ENCODE peak calls at places on chromosomes 1 and 21, in four cellular contexts. J is K562, Q is heart left ventricle, B is A549. D is an unnamed sample.

GRCh38 chr1:54814571-54814970 is 13.4 kb upstream of the TTC22 start:
- DNase-seq in J (no peak), Q (no peak), B (no peak), D (no peak)

GRCh38 chr1:65509912-65510680 is 89.6 kb downstream of the LEPR start:
- DNase-seq in J (no peak), Q (no peak), B (no peak), D (no peak)

GRCh38 chr1:40266786-40267535 is 8.9 kb downstream of the ZMPSTE24 start:
- DNase-seq in J (no peak), Q (no peak), B (no peak), D (no peak)

GRCh38 chr1:181314959-181315358 is 168.4 kb upstream of the CACNA1E start:
- DNase-seq in J (no peak), Q (no peak), B (no peak), D (no peak)

GRCh38 chr1:175127565-175127964 is 59.9 kb downstream of the TNN start:
- DNase-seq in J (no peak), Q (no peak), B (no peak), D (no peak)

GRCh38 chr1:23422313-23422877 is 2.2 kb downstream of the TCEA3 start:
- DNase-seq in J (peak), Q (peak), B (no peak), D (peak)

GRCh38 chr1:156625436-156626078 is 6.3 kb downstream of the HAPLN2 start:
- DNase-seq in J (peak), Q (peak), B (peak), D (peak)

GRCh38 chr1:21669287-21670058 is at the start of gene RAP1GAP:
- DNase-seq in J (peak), Q (no peak), B (no peak), D (no peak)

GRCh38 chr21:28294046-28294445 is 698.6 kb downstream of the LTN1 start:
- DNase-seq in J (no peak), Q (no peak), B (no peak), D (no peak)

DNA sequence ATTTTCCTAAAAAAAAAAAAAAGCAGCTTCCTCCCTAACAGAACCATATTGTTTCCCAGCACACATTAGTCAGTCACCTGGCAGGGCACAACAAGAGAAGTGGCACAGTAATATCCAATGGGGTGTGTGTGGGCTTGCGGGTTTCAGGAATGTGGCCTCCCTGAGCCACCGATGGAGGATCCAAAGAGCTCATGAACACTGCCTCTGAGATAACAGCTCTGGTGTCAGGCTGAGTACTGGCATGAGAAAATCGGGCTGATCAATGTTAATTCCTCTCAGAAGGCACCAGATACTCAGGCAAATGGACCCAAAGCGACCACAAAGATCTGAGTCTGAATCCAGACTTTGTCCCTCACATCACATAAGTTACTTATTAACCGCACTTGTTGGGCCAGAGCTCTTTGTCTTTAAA is 2.2 kb upstream of the LYPD8 start:
- DNase-seq in J (no peak), Q (no peak), B (no peak), D (no peak)
- TF ChIP-seq POLR2A in J (no peak), Q (no peak), B (no peak), D (no peak)

GRCh38 chr1:154404984-154405761 is at the start of gene IL6R:
- DNase-seq in J (peak), Q (peak), B (peak), D (peak)
- TF ChIP-seq POLR2A in J (no peak), Q (peak), B (peak), D (no peak)

DNA sequence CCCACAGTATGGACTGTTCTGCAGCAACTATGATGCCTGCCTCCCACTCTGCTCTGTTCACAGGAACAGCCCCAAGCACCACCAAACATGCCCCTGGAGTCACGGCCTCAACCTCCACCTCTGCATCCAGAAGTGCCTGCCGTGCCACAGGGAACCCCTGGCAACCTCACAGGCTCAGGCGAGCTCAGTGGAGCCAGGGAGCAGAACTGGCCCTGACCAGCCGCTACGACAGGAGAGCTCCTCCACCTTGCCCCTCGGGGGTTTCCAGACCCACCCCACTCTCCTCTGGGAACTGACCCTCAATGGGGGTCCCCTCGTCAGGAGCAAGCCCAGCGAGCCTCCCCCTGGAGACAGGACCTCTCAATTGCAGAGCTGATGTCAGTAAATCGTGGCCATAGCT is 13.0 kb downstream of the MRAP start:
- DNase-seq in J (no peak), Q (no peak), B (no peak), D (no peak)
- TF ChIP-seq POLR2A in J (no peak), Q (no peak), B (no peak), D (no peak)

DNA sequence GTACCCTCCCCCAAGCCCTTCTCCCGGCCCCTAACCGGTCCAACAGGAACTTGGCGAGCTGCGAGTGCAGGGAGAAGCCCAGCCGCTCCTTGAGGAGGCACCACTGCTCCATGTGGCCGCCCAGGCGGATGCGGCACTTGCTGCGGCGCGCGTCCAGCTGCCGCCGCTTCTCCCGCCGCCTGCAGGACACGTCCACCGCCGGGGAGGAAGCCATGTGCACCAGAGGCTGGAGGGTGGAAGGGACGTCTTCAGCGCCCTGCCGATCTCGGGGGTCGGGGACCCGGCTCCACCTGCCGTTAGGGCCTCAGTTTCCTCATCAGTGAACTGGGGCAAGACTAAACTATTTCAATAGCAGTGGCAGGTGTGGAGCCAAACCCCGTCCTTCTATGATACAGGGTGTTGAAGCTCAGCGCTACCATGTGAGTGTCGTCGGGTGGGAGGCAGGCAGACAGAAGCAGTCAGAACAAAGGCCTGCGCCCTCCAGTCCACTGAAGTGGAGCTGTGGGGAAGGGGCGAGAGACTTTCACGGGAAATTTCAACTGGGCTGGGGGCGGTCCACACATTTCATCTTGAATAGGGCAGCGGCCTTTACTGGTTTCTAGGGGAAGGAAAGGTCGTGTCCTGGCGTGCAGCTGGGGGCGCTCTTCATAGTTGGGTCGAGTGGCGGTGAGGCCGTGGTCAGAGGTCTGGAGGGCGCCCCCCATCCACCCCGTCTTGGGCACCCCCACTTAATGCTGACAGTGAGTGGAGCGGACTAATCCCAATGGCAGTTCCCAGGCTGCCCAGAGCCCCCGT is 592 bp downstream of the ZNF692 start:
- DNase-seq in J (peak), Q (peak), B (peak), D (peak)
- TF ChIP-seq POLR2A in J (peak), Q (no peak), B (peak), D (peak)

DNA sequence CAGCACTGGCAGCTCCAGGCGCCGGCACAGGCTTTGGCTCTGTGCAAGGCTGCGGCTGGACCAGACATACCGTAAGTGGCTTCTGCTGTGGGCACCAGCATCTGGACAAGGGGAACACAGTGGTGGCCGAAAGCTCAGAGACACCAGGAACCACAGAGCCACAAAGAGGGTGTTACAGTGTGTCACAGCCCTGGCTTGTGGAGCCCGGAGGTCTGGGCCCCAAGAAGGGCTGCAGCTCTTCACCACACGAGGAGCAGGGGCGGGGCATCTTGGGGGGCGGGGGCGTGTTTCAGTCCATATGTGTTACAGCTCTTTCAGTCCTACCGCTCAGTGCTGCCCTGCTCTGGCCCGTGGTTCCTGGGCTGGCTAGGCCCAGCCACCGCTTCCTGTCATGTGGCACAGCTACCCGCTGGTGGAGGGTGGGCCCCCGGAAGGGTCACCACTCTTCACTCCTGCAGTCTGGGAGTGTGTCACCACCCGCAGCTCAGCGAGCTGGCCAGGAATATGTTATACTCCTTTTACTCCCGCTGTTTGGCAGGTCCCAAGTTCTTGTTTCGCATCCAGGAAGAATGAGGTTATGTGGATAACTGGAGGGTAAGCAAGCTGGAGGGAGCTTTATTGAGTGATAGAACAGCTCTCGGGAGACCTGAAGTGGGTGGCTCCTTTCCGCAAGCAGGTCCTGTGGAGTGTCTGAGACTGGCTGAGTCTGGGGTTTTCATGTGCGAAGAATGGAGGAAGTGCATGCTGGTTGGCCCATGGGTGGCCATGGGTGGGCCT is 3.3 kb upstream of the LSM10 start:
- DNase-seq in J (peak), Q (peak), B (peak), D (peak)
- TF ChIP-seq POLR2A in J (peak), Q (no peak), B (no peak), D (peak)

GRCh38 chr1:201895913-201896807 is 7.5 kb downstream of the SHISA4 start:
- DNase-seq in J (peak), Q (peak), B (peak), D (peak)
- TF ChIP-seq POLR2A in J (no peak), Q (no peak), B (no peak), D (no peak)

DNA sequence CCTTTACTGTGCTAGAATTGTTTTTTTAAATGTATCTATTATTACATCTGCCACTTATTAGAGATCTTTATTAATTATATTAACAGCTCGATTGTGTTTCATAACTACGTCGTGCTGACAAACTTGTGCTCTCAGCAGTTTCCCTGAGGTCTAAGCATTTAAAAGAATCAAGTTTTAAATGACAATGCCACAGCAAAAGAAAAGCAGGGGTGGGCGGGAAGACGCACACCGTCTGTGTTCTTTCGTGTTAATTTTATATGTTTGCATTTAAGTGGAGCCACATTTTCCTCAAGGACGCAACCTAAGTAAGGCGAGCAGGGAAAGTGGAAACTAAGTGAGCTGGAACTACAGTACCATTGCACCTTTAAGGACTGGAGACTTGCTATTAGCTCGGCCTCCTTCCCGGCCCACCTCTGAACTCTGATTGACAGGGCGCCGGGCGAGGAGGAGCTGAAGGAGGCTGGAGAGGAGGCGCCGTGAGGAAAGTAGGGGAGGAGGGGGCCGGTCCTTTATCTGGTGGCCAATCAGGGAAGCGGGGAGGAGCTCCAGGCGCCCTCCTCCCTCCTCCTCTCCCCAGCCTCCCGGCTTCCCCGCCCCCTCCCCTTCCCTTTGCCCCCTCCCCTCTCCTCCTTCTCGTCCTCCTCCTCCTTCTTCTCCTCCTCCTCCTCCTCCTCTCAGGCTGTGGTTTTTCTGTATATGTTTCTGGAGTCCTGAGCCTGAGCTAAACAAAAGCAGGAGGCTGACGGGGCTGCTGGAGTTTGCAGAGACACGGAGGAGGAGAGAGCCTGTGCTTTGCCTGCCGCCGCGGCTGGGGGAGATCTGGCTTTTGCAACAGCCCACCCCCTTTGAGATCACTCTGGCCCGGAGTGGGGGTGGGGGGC is at the start of gene PBX1:
- DNase-seq in J (peak), Q (peak), B (peak), D (peak)
- TF ChIP-seq POLR2A in J (no peak), Q (peak), B (peak), D (peak)

GRCh38 chr1:95072532-95073419 is at the start of gene ALG14:
- DNase-seq in J (peak), Q (peak), B (peak), D (peak)
- TF ChIP-seq POLR2A in J (peak), Q (peak), B (peak), D (peak)

GRCh38 chr1:58548381-58548780 is 1.9 kb upstream of the OMA1 start:
- DNase-seq in J (no peak), Q (no peak), B (no peak), D (no peak)

GRCh38 chr1:58546520-58547308 is at the start of gene OMA1:
- DNase-seq in J (peak), Q (peak), B (peak), D (peak)

GRCh38 chr1:58551741-58552140 is 5.2 kb upstream of the OMA1 start:
- DNase-seq in J (no peak), Q (no peak), B (no peak), D (no peak)

GRCh38 chr1:58549231-58549958 is 2.9 kb upstream of the OMA1 start:
- DNase-seq in J (no peak), Q (no peak), B (no peak), D (peak)

DNA sequence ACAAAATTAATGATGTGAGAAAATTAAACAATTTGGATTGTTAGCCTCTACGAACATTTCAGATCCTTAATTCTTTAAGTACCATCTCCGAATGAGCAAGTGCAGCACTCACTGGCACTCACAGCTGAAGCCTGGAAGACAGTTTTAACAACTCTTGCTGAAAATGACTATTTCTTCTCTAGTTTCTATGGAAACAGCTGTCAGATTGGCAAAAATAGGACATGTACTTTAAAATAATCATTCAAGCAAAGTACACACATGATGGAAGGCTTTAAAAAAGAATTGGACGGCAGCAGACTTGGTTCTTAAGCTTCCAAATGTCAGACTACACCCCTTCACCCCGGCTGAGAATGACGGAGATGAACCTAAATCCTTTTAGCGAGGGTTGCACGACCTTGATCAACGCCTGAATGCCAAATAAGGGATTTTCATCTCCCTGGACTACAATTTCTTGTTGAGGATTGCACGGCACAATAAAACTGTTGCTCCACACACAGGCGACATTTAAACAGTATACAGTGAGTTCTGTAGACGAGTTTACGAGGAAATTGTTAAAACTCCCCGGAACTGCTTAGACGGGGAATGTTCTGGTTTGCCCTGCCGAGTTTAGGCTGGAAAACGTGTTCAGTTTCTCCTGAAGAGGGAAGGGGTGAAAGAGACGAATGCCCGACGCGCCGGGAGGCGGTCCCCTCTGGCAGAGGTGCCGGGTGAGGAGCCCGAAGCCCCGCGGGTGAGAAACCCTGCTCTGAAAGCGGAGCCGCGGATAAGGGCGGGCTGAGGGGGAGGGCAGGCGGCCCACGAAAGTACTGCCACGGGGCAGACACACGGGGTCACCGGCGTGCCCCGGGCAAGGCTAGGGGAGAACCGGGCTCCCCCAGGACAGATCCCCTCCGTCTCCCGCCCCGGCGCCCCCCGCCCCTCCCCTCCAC is 671 bp downstream of the OMA1 start:
- DNase-seq in J (peak), Q (peak), B (peak), D (peak)
- TF ChIP-seq POLR2A in J (no peak), Q (no peak), B (no peak), D (no peak)

DNA sequence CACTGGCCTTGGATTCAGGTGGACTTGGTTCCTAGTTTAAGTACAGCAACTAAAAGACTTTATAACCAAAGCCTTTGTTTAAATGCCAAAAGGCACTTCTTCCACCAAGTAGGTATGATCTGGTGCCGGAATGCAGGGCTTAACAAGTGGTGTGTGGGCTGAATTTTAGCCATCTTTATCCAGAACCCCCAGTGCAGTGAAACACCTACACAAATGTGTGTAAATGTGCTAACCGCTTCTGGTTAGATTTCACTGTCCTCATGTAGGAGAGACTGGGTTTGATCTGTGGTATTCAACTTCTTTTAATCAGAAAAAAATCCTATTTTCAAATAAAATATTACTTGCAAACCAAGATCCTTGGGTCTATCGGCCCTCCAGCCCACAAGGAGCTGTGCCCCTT is 10.3 kb downstream of the SLAMF1 start:
- DNase-seq in J (no peak), Q (no peak), B (no peak), D (no peak)
- TF ChIP-seq POLR2A in J (no peak), Q (no peak), B (no peak), D (no peak)

D was measured in erythroblast.